ENCODE peak calls at places on chromosomes 6 and 20, in six cellular contexts. V is cardiac muscle cell, R is gastrocnemius medialis, B is endothelial cell of umbilical vein, M is H9, F is adrenal gland. D is an unnamed sample.
A peak's percentile ranks its signal among the peaks of the same experiment; 100 is the strongest.

GRCh38 chr6:146850238-146850896 is 251.6 kb downstream of the ADGB start:
- DNase-seq in V (peak; percentile 80), R (no peak), B (no peak), M (no peak), F (no peak), D (no peak)

GRCh38 chr20:51712501-51713212 is 55.5 kb downstream of the ATP9A start:
- DNase-seq in V (peak; percentile 57), R (no peak), B (peak; percentile 23), M (peak; percentile 64), F (peak; percentile 27), D (peak; percentile 12)

GRCh38 chr6:168601101-168601500 is 160.1 kb downstream of the SMOC2 start:
- DNase-seq in V (no peak), R (no peak), B (no peak), M (no peak), F (no peak), D (no peak)

GRCh38 chr20:36284751-36285150 is 21.4 kb upstream of the DLGAP4 start:
- DNase-seq in V (no peak), R (no peak), B (no peak), M (no peak), F (no peak), D (no peak)

GRCh38 chr6:100173211-100173610 is 179.2 kb upstream of the MCHR2 start:
- DNase-seq in V (no peak), R (no peak), B (no peak), M (no peak), F (no peak), D (no peak)

GRCh38 chr6:157726892-157727628 is 96.0 kb upstream of the SNX9 start:
- DNase-seq in V (peak; percentile 33), R (peak; percentile 31), B (peak; percentile 75), M (no peak), F (peak; percentile 46), D (no peak)

GRCh38 chr6:27494987-27495385 is 22.1 kb upstream of the ZNF184 start:
- DNase-seq in V (no peak), R (no peak), B (no peak), M (no peak), F (no peak), D (no peak)

GRCh38 chr20:3786665-3787639 is at the start of gene CENPB:
- DNase-seq in V (peak; percentile 89), R (peak; percentile 76), B (peak; percentile 83), M (peak; percentile 88), F (peak; percentile 90), D (peak; percentile 81)

GRCh38 chr6:31086788-31087440 is 25.5 kb downstream of the C6orf15 start:
- DNase-seq in V (peak; percentile 52), R (no peak), B (peak; percentile 87), M (no peak), F (no peak), D (peak; percentile 51)

GRCh38 chr6:35500782-35501181 is 3.9 kb upstream of the TEAD3 start:
- DNase-seq in V (no peak), R (peak; percentile 76), B (no peak), M (no peak), F (no peak), D (no peak)

GRCh38 chr6:100962466-100962865 is 81.3 kb upstream of the ASCC3 start:
- DNase-seq in V (no peak), R (no peak), B (no peak), M (no peak), F (no peak), D (peak; percentile 29)

GRCh38 chr6:17968081-17968518 is 19.3 kb downstream of the KIF13A start:
- DNase-seq in V (no peak), R (peak; percentile 36), B (no peak), M (no peak), F (no peak), D (no peak)

GRCh38 chr6:35273822-35274559 is 14.5 kb downstream of the ZNF76 start:
- DNase-seq in V (no peak), R (no peak), B (no peak), M (no peak), F (no peak), D (no peak)

GRCh38 chr6:3026811-3027626 is 27.3 kb downstream of the NQO2 start:
- DNase-seq in V (peak; percentile 21), R (no peak), B (no peak), M (no peak), F (no peak), D (no peak)

GRCh38 chr6:100503043-100503442 is 38.3 kb upstream of the SIM1 start:
- DNase-seq in V (no peak), R (no peak), B (no peak), M (no peak), F (no peak), D (no peak)

GRCh38 chr20:52246366-52246765 is 54.8 kb upstream of the ZFP64 start:
- DNase-seq in V (no peak), R (no peak), B (no peak), M (no peak), F (no peak), D (no peak)

GRCh38 chr6:24933868-24934401 is 1.8 kb downstream of the RIPOR2 start:
- DNase-seq in V (peak; percentile 34), R (no peak), B (peak; percentile 22), M (peak; percentile 70), F (no peak), D (peak; percentile 52)

GRCh38 chr6:1461207-1461606 is 71.8 kb downstream of the FOXF2 start:
- DNase-seq in V (peak; percentile 86), R (no peak), B (no peak), M (no peak), F (no peak), D (no peak)

GRCh38 chr6:42136508-42137191 is 5.8 kb downstream of the C6orf132 start:
- DNase-seq in V (peak; percentile 55), R (no peak), B (no peak), M (peak; percentile 89), F (peak; percentile 27), D (peak; percentile 78)

GRCh38 chr6:139654888-139655782 is 280.7 kb upstream of the CITED2 start:
- DNase-seq in V (no peak), R (no peak), B (no peak), M (peak; percentile 32), F (no peak), D (no peak)

GRCh38 chr6:44855562-44856494 is 468.3 kb downstream of the CDC5L start:
- DNase-seq in V (peak; percentile 87), R (no peak), B (peak; percentile 24), M (no peak), F (no peak), D (no peak)

GRCh38 chr6:33201147-33201545 is 479 bp downstream of the SLC39A7 start:
- DNase-seq in V (peak; percentile 23), R (no peak), B (no peak), M (no peak), F (peak; percentile 43), D (no peak)

GRCh38 chr6:158418501-158418900 is 106.2 kb downstream of the TULP4 start:
- DNase-seq in V (peak; percentile 77), R (no peak), B (no peak), M (no peak), F (no peak), D (peak; percentile 80)

GRCh38 chr6:143410859-143411270 is 39.6 kb downstream of the ADAT2 start:
- DNase-seq in V (peak; percentile 7), R (no peak), B (peak; percentile 7), M (no peak), F (no peak), D (no peak)

GRCh38 chr20:40754372-40754943 is 65.4 kb upstream of the MAFB start:
- DNase-seq in V (peak; percentile 43), R (no peak), B (peak; percentile 84), M (no peak), F (peak; percentile 48), D (no peak)

GRCh38 chr6:125558451-125558850 is 191.0 kb upstream of the HEY2 start:
- DNase-seq in V (peak; percentile 4), R (no peak), B (no peak), M (no peak), F (no peak), D (no peak)

GRCh38 chr6:143264291-143264834 is 186.1 kb downstream of the ADAT2 start:
- DNase-seq in V (no peak), R (no peak), B (no peak), M (no peak), F (no peak), D (no peak)

GRCh38 chr6:12029979-12030737 is 18.0 kb downstream of the HIVEP1 start:
- DNase-seq in V (no peak), R (no peak), B (no peak), M (no peak), F (no peak), D (no peak)

GRCh38 chr6:12024715-12025434 is 12.8 kb downstream of the HIVEP1 start:
- DNase-seq in V (peak; percentile 50), R (no peak), B (no peak), M (no peak), F (no peak), D (peak; percentile 20)

GRCh38 chr6:12026120-12026519 is 14.0 kb downstream of the HIVEP1 start:
- DNase-seq in V (peak; percentile 50), R (no peak), B (peak; percentile 57), M (no peak), F (no peak), D (no peak)

GRCh38 chr6:12028194-12028593 is 16.1 kb downstream of the HIVEP1 start:
- DNase-seq in V (no peak), R (no peak), B (no peak), M (no peak), F (no peak), D (no peak)

GRCh38 chr6:12026833-12027232 is 14.7 kb downstream of the HIVEP1 start:
- DNase-seq in V (no peak), R (no peak), B (no peak), M (no peak), F (no peak), D (no peak)
- H3K9me3 ChIP-seq in V (no peaks in the 10 kb centered on the region), R (no peaks in the 10 kb centered on the region), B (no peaks in the 10 kb centered on the region), M (no peaks in the 10 kb centered on the region), F (peaks cover 9% of the 10 kb centered on the region), D (no peaks in the 10 kb centered on the region)

GRCh38 chr20:18326990-18327389 is 38.7 kb downstream of the ZNF133 start:
- DNase-seq in V (no peak), R (no peak), B (no peak), M (no peak), F (no peak), D (no peak)
- H3K9me3 ChIP-seq in V (no peaks in the 10 kb centered on the region), R (peaks cover 19% of the 10 kb centered on the region), B (no peaks in the 10 kb centered on the region), M (no peaks in the 10 kb centered on the region), F (no peaks in the 10 kb centered on the region), D (no peaks in the 10 kb centered on the region)

DNA sequence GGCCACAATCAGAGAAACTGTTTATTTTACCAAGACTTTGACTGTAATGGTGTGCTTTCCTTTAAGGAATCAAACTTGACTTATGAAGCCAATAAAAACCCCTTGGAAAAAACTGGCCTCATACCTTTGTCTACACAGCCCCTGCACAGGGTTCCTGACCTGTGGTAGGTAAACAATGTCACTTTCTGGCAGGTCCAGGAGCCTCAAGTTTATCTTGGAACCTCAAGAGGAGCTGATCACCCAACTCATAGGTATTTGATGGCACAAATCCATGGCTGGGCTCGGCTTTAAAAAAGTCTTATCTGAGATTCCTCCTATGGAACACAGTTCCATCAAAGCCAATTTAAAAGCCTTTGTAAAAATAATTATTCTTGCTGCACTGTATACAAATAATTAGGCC is 61.0 kb downstream of the AGPAT4 start:
- DNase-seq in V (no peak), R (no peak), B (no peak), M (no peak), F (no peak), D (no peak)
- H3K9me3 ChIP-seq in V (peaks cover 3% of the 10 kb centered on the region), R (no peaks in the 10 kb centered on the region), B (peaks cover 2% of the 10 kb centered on the region), M (peaks cover 7% of the 10 kb centered on the region), F (no peaks in the 10 kb centered on the region), D (peaks cover 3% of the 10 kb centered on the region)

DNA sequence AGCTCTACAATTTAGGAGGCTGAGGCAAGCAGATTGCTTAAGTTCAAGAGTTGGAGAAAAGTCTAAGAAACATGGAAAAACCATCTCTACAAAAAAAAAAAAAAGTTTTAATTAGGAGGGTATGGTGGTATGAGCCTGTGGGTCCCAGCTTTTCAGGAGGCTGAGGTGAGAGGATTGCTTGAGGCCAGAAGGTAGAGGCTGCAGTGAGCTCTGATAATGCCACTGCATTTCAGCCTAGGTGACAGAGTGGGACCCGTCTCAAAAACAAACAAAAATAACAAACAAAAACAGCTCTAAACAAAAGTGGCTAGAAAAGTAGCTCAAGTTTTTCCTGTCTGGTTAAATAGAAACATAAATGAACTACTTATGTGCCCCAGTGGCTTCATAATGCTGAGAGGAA is 2133.6 kb upstream of the DEFB115 start:
- DNase-seq in V (no peak), R (no peak), B (no peak), M (no peak), F (no peak), D (no peak)
- H3K9me3 ChIP-seq in V (no peaks in the 10 kb centered on the region), R (no peaks in the 10 kb centered on the region), B (peaks cover 21% of the 10 kb centered on the region), M (peaks cover 53% of the 10 kb centered on the region), F (no peaks in the 10 kb centered on the region), D (peaks cover 18% of the 10 kb centered on the region)